ENCODE peak calls at places on chromosomes 5 and 9, in seven cellular contexts. Z, I, E, Q, P, U and N are unnamed samples.
A peak's percentile ranks its signal among the peaks of the same experiment; 100 is the strongest.

GRCh38 chr5:160083012-160083436 is 36.2 kb downstream of the PWWP2A start:
- DNase-seq in Z (no peak), U (peak; percentile 56), E (no peak), Q (peak; percentile 94), I (no peak), P (no peak), N (no peak)

GRCh38 chr9:91310037-91310436 is 51.7 kb downstream of the AUH start:
- DNase-seq in Z (no peak), P (no peak), I (no peak), U (no peak), E (no peak), Q (no peak), N (no peak)

GRCh38 chr5:139915834-139916233 is 120.2 kb downstream of the PSD2 start:
- DNase-seq in E (no peak), I (no peak), U (no peak), Q (no peak), Z (no peak), P (peak; percentile 23), N (no peak)

GRCh38 chr5:59188415-59189225 is 605.7 kb downstream of the RAB3C start:
- DNase-seq in U (peak; percentile 40), P (peak; percentile 82), I (peak; percentile 55), Q (peak; percentile 63), Z (peak; percentile 65), E (peak; percentile 56), N (peak; percentile 78)

GRCh38 chr9:90933468-90933867 is 131.8 kb downstream of the SYK start:
- DNase-seq in Q (no peak), I (no peak), P (no peak), E (no peak), Z (no peak), U (no peak), N (no peak)

GRCh38 chr9:6305954-6306563 is 22.1 kb upstream of the TPD52L3 start:
- DNase-seq in P (no peak), U (peak; percentile 46), Q (peak; percentile 29), Z (no peak), E (no peak), I (no peak), N (no peak)

GRCh38 chr9:7967093-7967827 is 167.7 kb upstream of the DMAC1 start:
- DNase-seq in P (no peak), Z (no peak), U (no peak), I (no peak), Q (no peak), E (no peak), N (no peak)

GRCh38 chr5:83516962-83517750 is 45.6 kb downstream of the VCAN start:
- DNase-seq in P (no peak), Q (no peak), U (no peak), E (no peak), Z (no peak), I (no peak), N (no peak)

GRCh38 chr5:164597293-164597900 is 1092.0 kb downstream of the MAT2B start:
- DNase-seq in Q (no peak), Z (no peak), P (no peak), U (peak; percentile 4), I (no peak), E (no peak), N (peak; percentile 64)

GRCh38 chr9:134983506-134984371 is 66.0 kb upstream of the FCN1 start:
- DNase-seq in E (peak; percentile 15), Z (no peak), U (no peak), Q (no peak), I (no peak), P (no peak), N (no peak)

GRCh38 chr9:4344946-4345345 is 45.1 kb upstream of the GLIS3 start:
- DNase-seq in P (no peak), I (no peak), Z (no peak), Q (no peak), U (peak; percentile 84), E (no peak), N (no peak)

GRCh38 chr5:9233712-9234111 is 312.2 kb downstream of the SEMA5A start:
- DNase-seq in P (no peak), E (no peak), Z (no peak), U (no peak), I (no peak), Q (peak; percentile 55), N (no peak)

GRCh38 chr5:54531536-54531935 is 14.0 kb downstream of the SNX18 start:
- DNase-seq in E (no peak), I (no peak), Q (peak; percentile 77), P (no peak), U (peak; percentile 52), Z (no peak), N (no peak)

GRCh38 chr5:146815423-146815822 is 63.1 kb downstream of the PPP2R2B start:
- DNase-seq in I (no peak), P (no peak), Q (no peak), Z (no peak), U (no peak), E (no peak), N (no peak)

GRCh38 chr5:155728146-155728856 is 598.7 kb upstream of the SGCD start:
- DNase-seq in P (no peak), I (no peak), Z (peak; percentile 54), U (peak; percentile 34), Q (peak; percentile 64), E (peak; percentile 63), N (peak; percentile 51)

GRCh38 chr5:94903719-94904118 is 285.2 kb downstream of the SLF1 start:
- DNase-seq in P (no peak), E (no peak), I (peak; percentile 2), Z (no peak), Q (no peak), U (no peak), N (no peak)

GRCh38 chr5:143922718-143923117 is 110.8 kb downstream of the HMHB1 start:
- DNase-seq in Q (peak; percentile 76), P (no peak), E (no peak), I (peak; percentile 57), U (peak; percentile 50), Z (no peak), N (no peak)

GRCh38 chr9:133521122-133522072 is 3.4 kb downstream of the MYMK start:
- DNase-seq in Q (no peak), E (no peak), I (no peak), U (no peak), P (no peak), Z (no peak), N (no peak)

GRCh38 chr5:125412561-125413535 is 666.4 kb upstream of the ZNF608 start:
- DNase-seq in I (peak; percentile 75), Z (peak; percentile 56), E (peak; percentile 55), P (peak; percentile 76), U (peak; percentile 84), Q (peak; percentile 94), N (peak; percentile 94)

GRCh38 chr5:60248900-60249299 is 355.4 kb upstream of the PDE4D start:
- DNase-seq in E (no peak), Q (no peak), U (no peak), Z (no peak), P (no peak), I (no peak), N (no peak)

GRCh38 chr5:60076746-60077145 is 183.2 kb upstream of the PDE4D start:
- DNase-seq in U (no peak), E (no peak), Q (no peak), Z (no peak), P (no peak), I (no peak), N (no peak)

DNA sequence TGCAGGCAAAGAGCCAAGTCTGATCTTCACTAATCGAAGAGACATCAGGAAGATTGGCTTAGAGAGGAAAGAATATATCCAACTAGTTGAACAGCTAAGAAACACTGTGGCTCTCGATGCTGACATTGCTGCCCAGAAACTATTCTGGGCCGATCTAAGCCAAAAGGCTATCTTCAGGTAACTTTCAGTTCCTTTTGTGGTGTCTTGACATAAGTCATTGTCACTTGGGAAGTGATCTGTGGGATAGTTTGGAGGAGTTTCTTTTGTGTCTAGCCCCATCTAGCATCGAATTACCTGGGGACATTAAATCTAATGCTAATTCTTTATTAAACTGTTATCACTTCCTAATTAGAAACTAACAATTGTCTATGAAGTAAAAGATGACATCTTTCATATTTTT is 24.0 kb downstream of the VLDLR start:
- DNase-seq in U (no peak), P (no peak), I (no peak), Q (no peak), E (no peak), Z (no peak), N (no peak)
- H3K36me3 ChIP-seq in U (peaks cover 28% of the 10 kb centered on the region), P (peaks cover 88% of the 10 kb centered on the region), I (no peaks in the 10 kb centered on the region), Q (peaks cover 3% of the 10 kb centered on the region), E (peaks cover 3% of the 10 kb centered on the region), Z (peaks cover 5% of the 10 kb centered on the region), N (peaks cover 25% of the 10 kb centered on the region)

DNA sequence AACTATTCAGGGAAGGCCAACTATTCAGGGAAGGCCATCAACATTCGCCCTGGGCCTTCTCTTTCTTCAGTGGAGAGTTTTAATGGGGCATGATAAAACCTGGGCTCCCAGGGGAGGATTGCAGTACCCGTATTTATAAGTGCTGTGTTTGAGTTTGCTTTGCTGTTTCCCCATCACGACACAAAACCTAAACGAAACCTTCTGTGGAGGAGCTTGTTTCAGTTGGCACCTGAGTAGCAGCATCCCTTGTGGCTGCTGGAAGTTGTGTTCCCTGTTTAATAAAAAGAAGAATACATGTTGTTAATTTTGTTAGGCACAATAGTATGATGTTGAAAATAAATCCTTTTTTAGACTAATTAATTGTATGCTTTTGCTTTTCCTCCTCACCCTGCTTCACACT is 8.3 kb downstream of the WDR31 start:
- DNase-seq in Q (no peak), Z (no peak), E (no peak), U (no peak), I (no peak), P (no peak), N (no peak)
- H3K4me1 ChIP-seq in Q (no peaks in the 10 kb centered on the region), Z (no peaks in the 10 kb centered on the region), E (no peaks in the 10 kb centered on the region), U (no peaks in the 10 kb centered on the region), I (no peaks in the 10 kb centered on the region), P (no peaks in the 10 kb centered on the region), N (no peaks in the 10 kb centered on the region)

GRCh38 chr9:79709945-79710674 is 138.3 kb downstream of the TLE4 start:
- DNase-seq in E (no peak), I (no peak), U (no peak), Q (no peak), P (no peak), Z (no peak), N (no peak)

GRCh38 chr9:79706512-79706911 is 134.7 kb downstream of the TLE4 start:
- DNase-seq in I (no peak), P (no peak), U (no peak), Z (no peak), Q (no peak), E (no peak), N (no peak)

GRCh38 chr9:79705704-79706103 is 133.9 kb downstream of the TLE4 start:
- DNase-seq in E (no peak), Z (no peak), I (no peak), P (no peak), Q (no peak), U (no peak), N (no peak)

GRCh38 chr9:79707589-79707988 is 135.8 kb downstream of the TLE4 start:
- DNase-seq in I (no peak), Z (no peak), U (no peak), P (no peak), E (no peak), Q (no peak), N (no peak)

DNA sequence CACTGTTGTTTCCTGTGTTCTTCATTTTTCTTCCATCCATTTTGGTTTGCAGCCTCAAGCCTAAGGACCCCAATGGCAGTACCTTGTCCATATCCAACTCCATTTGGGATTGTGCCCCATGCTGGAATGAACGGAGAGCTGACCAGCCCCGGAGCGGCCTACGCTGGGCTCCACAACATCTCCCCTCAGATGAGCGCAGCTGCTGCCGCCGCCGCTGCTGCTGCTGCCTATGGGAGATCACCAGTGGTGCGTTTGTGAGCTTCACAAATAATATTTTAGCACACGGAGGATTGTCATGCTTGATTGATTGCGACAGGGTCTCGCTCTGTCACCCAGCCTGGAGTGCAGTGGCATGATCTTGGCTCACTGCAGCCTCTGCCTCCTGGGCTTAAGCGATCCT is 136.8 kb downstream of the TLE4 start:
- DNase-seq in Z (no peak), Q (no peak), U (no peak), I (no peak), E (no peak), P (no peak), N (no peak)
- H3K36me3 ChIP-seq in Z (no peaks in the 10 kb centered on the region), Q (no peaks in the 10 kb centered on the region), U (peaks cover 5% of the 10 kb centered on the region), I (peaks cover 8% of the 10 kb centered on the region), E (no peaks in the 10 kb centered on the region), P (peaks cover 7% of the 10 kb centered on the region), N (peaks cover 78% of the 10 kb centered on the region)

GRCh38 chr9:124277420-124277819 is 19.7 kb downstream of the NEK6 start:
- DNase-seq in Z (no peak), Q (no peak), U (no peak), P (no peak), I (no peak), E (no peak), N (no peak)
- H3K4me1 ChIP-seq in Z (peaks cover 11% of the 10 kb centered on the region), Q (peaks cover 9% of the 10 kb centered on the region), U (peaks cover 23% of the 10 kb centered on the region), P (no peaks in the 10 kb centered on the region), I (peaks cover 4% of the 10 kb centered on the region), E (peaks cover 5% of the 10 kb centered on the region), N (no peaks in the 10 kb centered on the region)